ENCODE peak calls at places on chromosomes 2 and 18, in six cellular contexts. J is H7, Y is kidney, E is GM23338, W is fibroblast of pulmonary artery, C is left lung. I is an unnamed sample.
A peak's percentile ranks its signal among the peaks of the same experiment; 100 is the strongest.

GRCh38 chr2:183029219-183029618 is 9.0 kb downstream of the NCKAP1 start:
- DNase-seq in J (no peak), E (no peak), W (peak; percentile 21), C (no peak), Y (no peak), I (no peak)

GRCh38 chr2:33267043-33267442 is 209.4 kb upstream of the RASGRP3 start:
- DNase-seq in W (no peak), Y (no peak), E (no peak), C (peak; percentile 31), J (no peak), I (no peak)

GRCh38 chr2:110931648-110932047 is 189.1 kb upstream of the BCL2L11 start:
- DNase-seq in C (no peak), Y (no peak), E (no peak), W (peak; percentile 61), J (no peak), I (peak; percentile 11)

GRCh38 chr2:201260302-201260800 is at the start of gene CASP8:
- DNase-seq in Y (no peak), E (no peak), W (peak; percentile 71), J (no peak), C (no peak), I (peak; percentile 36)

GRCh38 chr2:174553811-174554493 is 43.7 kb downstream of the WIPF1 start:
- DNase-seq in W (no peak), Y (no peak), C (no peak), J (no peak), E (no peak), I (no peak)

GRCh38 chr2:39851691-39852110 is 72.6 kb upstream of the THUMPD2 start:
- DNase-seq in C (no peak), W (peak; percentile 44), Y (peak; percentile 77), E (peak; percentile 57), J (peak; percentile 32), I (peak; percentile 29)

GRCh38 chr2:239774933-239775622 is 250.1 kb downstream of the NDUFA10 start:
- DNase-seq in Y (no peak), E (no peak), C (no peak), W (no peak), J (no peak), I (no peak)

GRCh38 chr2:99325384-99325783 is 10.7 kb downstream of the TXNDC9 start:
- DNase-seq in E (no peak), Y (no peak), C (no peak), W (no peak), J (no peak), I (no peak)

GRCh38 chr18:46623541-46623940 is 33.5 kb downstream of the LOXHD1 start:
- DNase-seq in C (no peak), E (no peak), J (no peak), Y (no peak), W (peak; percentile 4), I (no peak)

GRCh38 chr2:126698991-126699390 is 43.0 kb downstream of the GYPC start:
- DNase-seq in J (no peak), W (no peak), E (no peak), Y (no peak), C (no peak), I (peak; percentile 32)

GRCh38 chr2:70552501-70553333 is 909 bp downstream of the TGFA start:
- DNase-seq in E (peak; percentile 52), C (no peak), W (no peak), J (peak; percentile 51), Y (no peak), I (no peak)

GRCh38 chr2:162838141-162838500 is 446 bp downstream of the KCNH7 start:
- DNase-seq in W (no peak), Y (no peak), E (no peak), C (no peak), J (no peak), I (no peak)

GRCh38 chr2:13006829-13007715 is 290.3 kb downstream of the TRIB2 start:
- DNase-seq in W (peak; percentile 86), J (peak; percentile 37), C (no peak), Y (no peak), E (peak; percentile 86), I (peak; percentile 67)

GRCh38 chr2:98027535-98027934 is 31.8 kb upstream of the TMEM131 start:
- DNase-seq in C (no peak), W (no peak), Y (no peak), E (no peak), J (no peak), I (no peak)

GRCh38 chr2:8592736-8593135 is 89.1 kb upstream of the ID2 start:
- DNase-seq in E (no peak), Y (no peak), J (no peak), C (no peak), W (no peak), I (no peak)

GRCh38 chr2:105427485-105427884 is 28.6 kb upstream of the FHL2 start:
- DNase-seq in C (no peak), J (peak; percentile 52), E (peak; percentile 48), W (no peak), Y (no peak), I (no peak)
- H3K4me3 ChIP-seq in C (no peak overlapping the region), J (no peak overlapping the region), E (no peak overlapping the region), W (no peak overlapping the region), Y (no peak overlapping the region), I (no peak overlapping the region)

GRCh38 chr18:79071037-79071960 is 2.1 kb downstream of the ATP9B start:
- DNase-seq in W (no peak), C (no peak), Y (no peak), J (no peak), E (no peak), I (no peak)
- H3K4me3 ChIP-seq in W (no peak overlapping the region), C (no peak overlapping the region), Y (peak overlapping the region; percentile 40), J (no peak overlapping the region), E (no peak overlapping the region), I (no peak overlapping the region)

DNA sequence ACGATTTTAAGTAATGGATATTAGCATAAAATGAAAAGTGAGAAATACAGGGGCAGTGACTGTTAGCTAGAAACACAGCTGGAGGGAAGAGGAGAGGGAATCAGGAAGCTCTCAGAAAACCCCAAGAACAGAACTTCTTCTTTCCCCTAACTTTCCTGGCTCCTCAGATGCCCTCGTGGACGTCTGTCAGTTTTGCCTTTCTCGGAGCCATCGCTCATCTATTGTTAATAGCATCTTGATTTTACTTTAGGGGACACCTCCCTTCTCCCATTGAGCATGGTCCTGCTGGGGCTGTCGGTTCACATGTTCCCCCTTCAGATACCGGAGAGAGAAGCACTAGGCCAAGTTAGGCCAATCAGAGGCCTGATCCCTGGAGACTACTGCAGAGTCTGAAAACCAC is 2.3 kb upstream of the PLEK start:
- DNase-seq in E (no peak), J (no peak), C (no peak), Y (no peak), W (no peak), I (no peak)
- H3K4me3 ChIP-seq in E (no peak overlapping the region), J (no peak overlapping the region), C (no peak overlapping the region), Y (no peak overlapping the region), W (no peak overlapping the region), I (no peak overlapping the region)

DNA sequence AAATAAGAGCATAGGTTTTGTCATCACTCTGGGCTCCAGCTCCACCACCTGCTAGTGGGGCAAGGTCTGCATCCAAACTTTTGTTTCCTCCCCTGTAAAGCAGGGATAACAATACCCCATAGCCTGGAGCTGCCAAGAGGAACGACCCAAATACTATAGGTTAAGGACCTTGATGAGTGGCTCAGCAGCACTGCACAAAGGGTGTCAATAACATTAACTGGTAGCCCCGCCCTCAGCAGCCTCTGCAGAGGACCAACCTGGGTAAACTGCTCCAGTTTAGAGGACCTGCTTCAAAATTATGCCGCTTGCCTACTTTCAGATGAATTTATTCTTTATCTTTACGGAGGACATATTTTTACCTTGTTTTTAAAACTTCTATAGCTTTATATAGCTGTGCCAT is 65.8 kb upstream of the RIOK3 start:
- DNase-seq in E (peak; percentile 21), C (no peak), W (no peak), J (no peak), Y (no peak), I (no peak)
- H3K4me3 ChIP-seq in E (no peak overlapping the region), C (no peak overlapping the region), W (no peak overlapping the region), J (no peak overlapping the region), Y (no peak overlapping the region), I (no peak overlapping the region)

GRCh38 chr18:3294435-3295080 is 32.6 kb downstream of the MYL12B start:
- DNase-seq in E (no peak), W (peak; percentile 33), C (no peak), J (no peak), Y (no peak), I (peak; percentile 73)
- H3K4me3 ChIP-seq in E (no peak overlapping the region), W (no peak overlapping the region), C (no peak overlapping the region), J (no peak overlapping the region), Y (no peak overlapping the region), I (no peak overlapping the region)

GRCh38 chr2:48213646-48214045 is 307.3 kb upstream of the FBXO11 start:
- DNase-seq in E (no peak), C (no peak), Y (no peak), J (no peak), W (no peak), I (no peak)
- H3K4me3 ChIP-seq in E (no peak overlapping the region), C (no peak overlapping the region), Y (no peak overlapping the region), J (no peak overlapping the region), W (no peak overlapping the region), I (no peak overlapping the region)

GRCh38 chr2:23386422-23387220 is 1.6 kb downstream of the KLHL29 start:
- DNase-seq in C (peak; percentile 84), Y (peak; percentile 80), J (peak; percentile 86), W (peak; percentile 21), E (peak; percentile 56), I (peak; percentile 63)
- H3K4me3 ChIP-seq in C (peak overlapping the region; percentile 53), Y (peak overlapping the region; percentile 67), J (peak overlapping the region; percentile 60), W (peak overlapping the region; percentile 66), E (peak overlapping the region; percentile 71), I (peak overlapping the region; percentile 81)

DNA sequence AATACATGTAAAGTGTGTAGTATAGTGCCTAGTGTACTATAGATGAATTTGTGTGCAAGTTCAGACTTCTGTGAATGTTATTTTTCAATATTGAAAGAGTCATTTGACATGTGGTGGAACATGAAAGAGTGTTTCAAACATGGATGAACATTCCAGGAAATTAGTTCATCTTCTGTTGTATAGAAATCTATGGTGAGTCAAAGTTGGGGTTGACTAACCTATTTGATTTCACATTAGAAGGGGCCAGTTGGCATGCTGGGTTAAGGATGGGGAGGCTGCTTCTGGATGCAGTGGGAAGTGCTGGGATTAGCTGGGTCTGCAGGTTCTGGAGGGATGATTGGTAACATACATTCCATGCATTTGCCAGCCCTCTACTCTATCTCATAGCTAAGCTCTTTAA is 50.6 kb downstream of the LYPD6B start:
- DNase-seq in W (no peak), J (no peak), Y (no peak), E (no peak), C (no peak), I (no peak)
- H3K4me3 ChIP-seq in W (no peak overlapping the region), J (no peak overlapping the region), Y (no peak overlapping the region), E (no peak overlapping the region), C (no peak overlapping the region), I (no peak overlapping the region)

I was measured in foreskin fibroblast.